ENCODE peak calls at places on chromosomes 12 and 14, in ten cellular contexts. One of them, this sample, is unnamed.

GRCh38 chr14:99605299-99605961 is 1.4 kb upstream of the CCDC85C start:
- DNase-seq in ovary: peak; percentile 54
- DNase-seq in uterus: peak; percentile 64
- DNase-seq in CD8-positive, alpha-beta T cell: peak; percentile 73
- DNase-seq in Panc1: no peak
- DNase-seq in H7: peak; percentile 81
- DNase-seq in heart right ventricle: peak; percentile 66
- DNase-seq in OCI-LY7: peak; percentile 87
- DNase-seq in fibroblast of the aortic adventitia: peak; percentile 56
- DNase-seq in GM12878: no peak
- DNase-seq in this sample: peak; percentile 51

GRCh38 chr12:52032431-52032796 is 18.8 kb upstream of the NR4A1 start:
- DNase-seq in OCI-LY7: no peak
- DNase-seq in ovary: peak; percentile 91
- DNase-seq in Panc1: no peak
- DNase-seq in H7: no peak
- DNase-seq in GM12878: no peak
- DNase-seq in CD8-positive, alpha-beta T cell: no peak
- DNase-seq in fibroblast of the aortic adventitia: peak; percentile 88
- DNase-seq in heart right ventricle: no peak
- DNase-seq in uterus: peak; percentile 78
- DNase-seq in this sample: peak; percentile 39

GRCh38 chr14:99412122-99413061 is 68.3 kb downstream of the SETD3 start:
- DNase-seq in fibroblast of the aortic adventitia: no peak
- DNase-seq in Panc1: no peak
- DNase-seq in GM12878: no peak
- DNase-seq in H7: peak; percentile 74
- DNase-seq in OCI-LY7: no peak
- DNase-seq in uterus: no peak
- DNase-seq in heart right ventricle: no peak
- DNase-seq in ovary: peak; percentile 29
- DNase-seq in CD8-positive, alpha-beta T cell: no peak
- DNase-seq in this sample: no peak

GRCh38 chr12:27179399-27180214 is 64.5 kb upstream of the STK38L start:
- DNase-seq in fibroblast of the aortic adventitia: peak; percentile 92
- DNase-seq in CD8-positive, alpha-beta T cell: no peak
- DNase-seq in heart right ventricle: no peak
- DNase-seq in ovary: no peak
- DNase-seq in GM12878: peak; percentile 96
- DNase-seq in OCI-LY7: no peak
- DNase-seq in Panc1: peak; percentile 82
- DNase-seq in uterus: no peak
- DNase-seq in H7: no peak
- DNase-seq in this sample: peak; percentile 100

GRCh38 chr12:101891462-101891971 is 14.1 kb downstream of the DRAM1 start:
- DNase-seq in Panc1: no peak
- DNase-seq in fibroblast of the aortic adventitia: peak; percentile 65
- DNase-seq in heart right ventricle: no peak
- DNase-seq in H7: no peak
- DNase-seq in GM12878: peak; percentile 75
- DNase-seq in CD8-positive, alpha-beta T cell: no peak
- DNase-seq in uterus: no peak
- DNase-seq in ovary: no peak
- DNase-seq in OCI-LY7: no peak
- DNase-seq in this sample: peak; percentile 81

GRCh38 chr12:53217049-53217929 is 10.2 kb upstream of the ITGB7 start:
- DNase-seq in heart right ventricle: peak; percentile 57
- DNase-seq in ovary: no peak
- DNase-seq in fibroblast of the aortic adventitia: peak; percentile 44
- DNase-seq in GM12878: no peak
- DNase-seq in H7: peak; percentile 94
- DNase-seq in uterus: no peak
- DNase-seq in OCI-LY7: no peak
- DNase-seq in Panc1: no peak
- DNase-seq in CD8-positive, alpha-beta T cell: no peak
- DNase-seq in this sample: peak; percentile 60

GRCh38 chr14:106802413-106803364 is 1276.3 kb downstream of the TMEM121 start:
- DNase-seq in fibroblast of the aortic adventitia: no peak
- DNase-seq in ovary: no peak
- DNase-seq in GM12878: no peak
- DNase-seq in CD8-positive, alpha-beta T cell: no peak
- DNase-seq in H7: no peak
- DNase-seq in heart right ventricle: no peak
- DNase-seq in OCI-LY7: peak; percentile 39
- DNase-seq in Panc1: no peak
- DNase-seq in uterus: no peak
- DNase-seq in this sample: no peak

GRCh38 chr12:94230357-94230905 is 82.1 kb downstream of the PLXNC1 start:
- DNase-seq in uterus: no peak
- DNase-seq in H7: no peak
- DNase-seq in OCI-LY7: peak; percentile 33
- DNase-seq in ovary: no peak
- DNase-seq in fibroblast of the aortic adventitia: peak; percentile 3
- DNase-seq in Panc1: no peak
- DNase-seq in GM12878: peak; percentile 48
- DNase-seq in heart right ventricle: no peak
- DNase-seq in CD8-positive, alpha-beta T cell: no peak
- DNase-seq in this sample: no peak

GRCh38 chr12:118237908-118238307 is 102.0 kb downstream of the PEBP1 start:
- DNase-seq in GM12878: no peak
- DNase-seq in uterus: no peak
- DNase-seq in OCI-LY7: no peak
- DNase-seq in heart right ventricle: no peak
- DNase-seq in H7: no peak
- DNase-seq in CD8-positive, alpha-beta T cell: no peak
- DNase-seq in fibroblast of the aortic adventitia: peak; percentile 42
- DNase-seq in ovary: no peak
- DNase-seq in Panc1: no peak
- DNase-seq in this sample: peak; percentile 96

GRCh38 chr14:88986146-88986841 is 161.8 kb downstream of the TTC8 start:
- DNase-seq in Panc1: no peak
- DNase-seq in heart right ventricle: peak; percentile 15
- DNase-seq in GM12878: no peak
- DNase-seq in ovary: peak; percentile 20
- DNase-seq in H7: no peak
- DNase-seq in fibroblast of the aortic adventitia: peak; percentile 69
- DNase-seq in CD8-positive, alpha-beta T cell: no peak
- DNase-seq in OCI-LY7: no peak
- DNase-seq in uterus: no peak
- DNase-seq in this sample: no peak

GRCh38 chr14:53458368-53458814 is 305.3 kb upstream of the DDHD1 start:
- DNase-seq in Panc1: peak; percentile 2
- DNase-seq in uterus: no peak
- DNase-seq in H7: no peak
- DNase-seq in ovary: no peak
- DNase-seq in fibroblast of the aortic adventitia: peak; percentile 84
- DNase-seq in GM12878: no peak
- DNase-seq in heart right ventricle: no peak
- DNase-seq in CD8-positive, alpha-beta T cell: no peak
- DNase-seq in OCI-LY7: no peak
- DNase-seq in this sample: peak; percentile 73

GRCh38 chr14:103522649-103523582 is at the start of gene CKB:
- DNase-seq in Panc1: no peak
- DNase-seq in GM12878: no peak
- DNase-seq in CD8-positive, alpha-beta T cell: no peak
- DNase-seq in heart right ventricle: peak; percentile 80
- DNase-seq in OCI-LY7: no peak
- DNase-seq in ovary: peak; percentile 82
- DNase-seq in H7: peak; percentile 96
- DNase-seq in fibroblast of the aortic adventitia: peak; percentile 43
- DNase-seq in uterus: peak; percentile 75
- DNase-seq in this sample: no peak

GRCh38 chr12:116236986-116237385 is 40.5 kb downstream of the MED13L start:
- DNase-seq in H7: no peak
- DNase-seq in Panc1: no peak
- DNase-seq in ovary: no peak
- DNase-seq in GM12878: no peak
- DNase-seq in uterus: no peak
- DNase-seq in OCI-LY7: no peak
- DNase-seq in heart right ventricle: no peak
- DNase-seq in fibroblast of the aortic adventitia: no peak
- DNase-seq in CD8-positive, alpha-beta T cell: no peak
- DNase-seq in this sample: no peak

GRCh38 chr12:68189766-68190700 is 30.5 kb upstream of the IFNG start:
- DNase-seq in GM12878: no peak
- DNase-seq in Panc1: no peak
- DNase-seq in fibroblast of the aortic adventitia: peak; percentile 28
- DNase-seq in H7: no peak
- DNase-seq in OCI-LY7: no peak
- DNase-seq in ovary: no peak
- DNase-seq in uterus: no peak
- DNase-seq in heart right ventricle: no peak
- DNase-seq in CD8-positive, alpha-beta T cell: no peak
- DNase-seq in this sample: peak; percentile 83

GRCh38 chr14:85217412-85217811 is 312.5 kb upstream of the FLRT2 start:
- DNase-seq in Panc1: no peak
- DNase-seq in fibroblast of the aortic adventitia: no peak
- DNase-seq in ovary: no peak
- DNase-seq in OCI-LY7: no peak
- DNase-seq in H7: no peak
- DNase-seq in CD8-positive, alpha-beta T cell: no peak
- DNase-seq in heart right ventricle: no peak
- DNase-seq in GM12878: no peak
- DNase-seq in uterus: no peak
- DNase-seq in this sample: no peak

GRCh38 chr14:61698216-61698980 is 3.1 kb downstream of the HIF1A start:
- DNase-seq in heart right ventricle: no peak
- DNase-seq in CD8-positive, alpha-beta T cell: no peak
- DNase-seq in Panc1: no peak
- DNase-seq in fibroblast of the aortic adventitia: peak; percentile 50
- DNase-seq in OCI-LY7: peak; percentile 58
- DNase-seq in uterus: no peak
- DNase-seq in ovary: no peak
- DNase-seq in GM12878: no peak
- DNase-seq in H7: no peak
- DNase-seq in this sample: no peak

GRCh38 chr12:2693980-2694379 is 100.8 kb upstream of the FKBP4 start:
- DNase-seq in CD8-positive, alpha-beta T cell: no peak
- DNase-seq in ovary: no peak
- DNase-seq in heart right ventricle: no peak
- DNase-seq in H7: no peak
- DNase-seq in fibroblast of the aortic adventitia: no peak
- DNase-seq in uterus: no peak
- DNase-seq in Panc1: no peak
- DNase-seq in OCI-LY7: no peak
- DNase-seq in GM12878: no peak
- DNase-seq in this sample: no peak

GRCh38 chr14:81330619-81331122 is 69.5 kb downstream of the STON2 start:
- DNase-seq in fibroblast of the aortic adventitia: no peak
- DNase-seq in ovary: no peak
- DNase-seq in H7: no peak
- DNase-seq in heart right ventricle: no peak
- DNase-seq in uterus: no peak
- DNase-seq in CD8-positive, alpha-beta T cell: no peak
- DNase-seq in GM12878: no peak
- DNase-seq in OCI-LY7: no peak
- DNase-seq in Panc1: no peak
- DNase-seq in this sample: peak; percentile 100

GRCh38 chr14:30270200-30271161 is 288.5 kb upstream of the G2E3 start:
- DNase-seq in OCI-LY7: peak; percentile 53
- DNase-seq in H7: peak; percentile 41
- DNase-seq in GM12878: no peak
- DNase-seq in uterus: peak; percentile 72
- DNase-seq in CD8-positive, alpha-beta T cell: peak; percentile 25
- DNase-seq in fibroblast of the aortic adventitia: peak; percentile 79
- DNase-seq in heart right ventricle: peak; percentile 80
- DNase-seq in Panc1: peak; percentile 58
- DNase-seq in ovary: peak; percentile 71
- DNase-seq in this sample: peak; percentile 72
- H3K4me3 ChIP-seq in OCI-LY7: no peak overlapping the region
- H3K4me3 ChIP-seq in H7: peak overlapping the region; percentile 19
- H3K4me3 ChIP-seq in GM12878: no peak overlapping the region
- H3K4me3 ChIP-seq in uterus: no peak overlapping the region
- H3K4me3 ChIP-seq in CD8-positive, alpha-beta T cell: no peak overlapping the region
- H3K4me3 ChIP-seq in fibroblast of the aortic adventitia: peak overlapping the region; percentile 46
- H3K4me3 ChIP-seq in heart right ventricle: no peak overlapping the region
- H3K4me3 ChIP-seq in Panc1: peak overlapping the region; percentile 44
- H3K4me3 ChIP-seq in ovary: no peak overlapping the region
- H3K4me3 ChIP-seq in this sample: no peak overlapping the region

DNA sequence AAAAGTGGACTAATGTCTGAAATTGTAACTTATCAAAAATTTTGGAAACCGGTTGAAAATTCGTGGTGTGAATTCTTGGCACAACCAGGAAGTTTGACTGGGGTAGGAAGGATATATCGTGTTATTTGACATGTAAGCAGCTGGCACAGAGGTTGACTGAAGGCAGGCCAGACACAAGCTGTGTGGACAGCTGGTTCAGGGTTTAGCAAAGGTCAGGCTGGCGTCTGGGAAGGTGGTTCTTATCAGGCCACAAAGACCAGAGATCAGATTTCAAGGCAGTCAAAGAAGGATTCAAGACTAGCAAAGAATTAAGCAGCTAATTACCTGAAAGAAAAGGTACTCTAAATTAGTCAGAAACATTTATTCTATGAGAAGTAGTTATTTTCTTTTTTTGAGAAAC is 450.2 kb upstream of the MDGA2 start:
- DNase-seq in H7: peak; percentile 8
- DNase-seq in CD8-positive, alpha-beta T cell: no peak
- DNase-seq in OCI-LY7: no peak
- DNase-seq in GM12878: no peak
- DNase-seq in fibroblast of the aortic adventitia: no peak
- DNase-seq in uterus: no peak
- DNase-seq in heart right ventricle: no peak
- DNase-seq in ovary: no peak
- DNase-seq in Panc1: no peak
- DNase-seq in this sample: no peak
- H3K4me3 ChIP-seq in H7: no peak overlapping the region
- H3K4me3 ChIP-seq in CD8-positive, alpha-beta T cell: no peak overlapping the region
- H3K4me3 ChIP-seq in OCI-LY7: no peak overlapping the region
- H3K4me3 ChIP-seq in GM12878: no peak overlapping the region
- H3K4me3 ChIP-seq in fibroblast of the aortic adventitia: no peak overlapping the region
- H3K4me3 ChIP-seq in uterus: no peak overlapping the region
- H3K4me3 ChIP-seq in heart right ventricle: no peak overlapping the region
- H3K4me3 ChIP-seq in ovary: no peak overlapping the region
- H3K4me3 ChIP-seq in Panc1: no peak overlapping the region
- H3K4me3 ChIP-seq in this sample: no peak overlapping the region

DNA sequence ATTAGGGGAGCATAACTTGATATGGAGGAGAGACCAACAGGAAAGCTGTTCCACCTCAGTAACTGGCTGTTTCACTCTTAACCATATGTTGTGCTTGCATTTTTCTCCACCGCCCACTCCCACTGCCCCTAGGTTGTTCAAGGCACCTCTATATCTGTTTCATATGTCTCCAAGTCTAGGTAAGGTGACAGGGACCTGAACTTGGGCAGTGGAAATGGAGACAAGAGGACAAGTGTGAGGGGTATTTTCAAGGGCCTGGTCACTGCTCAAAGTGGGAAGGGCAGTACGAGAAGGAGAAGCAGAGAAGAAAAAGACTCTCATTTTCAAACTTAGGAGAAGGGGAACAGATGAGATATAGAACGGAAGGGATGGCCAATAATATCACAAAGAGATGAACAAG is 3.1 kb downstream of the SLC38A1 start:
- DNase-seq in heart right ventricle: no peak
- DNase-seq in uterus: no peak
- DNase-seq in CD8-positive, alpha-beta T cell: no peak
- DNase-seq in Panc1: no peak
- DNase-seq in OCI-LY7: no peak
- DNase-seq in H7: no peak
- DNase-seq in GM12878: no peak
- DNase-seq in ovary: no peak
- DNase-seq in fibroblast of the aortic adventitia: no peak
- DNase-seq in this sample: no peak
- H3K4me3 ChIP-seq in heart right ventricle: no peak overlapping the region
- H3K4me3 ChIP-seq in uterus: no peak overlapping the region
- H3K4me3 ChIP-seq in CD8-positive, alpha-beta T cell: peak overlapping the region; percentile 96
- H3K4me3 ChIP-seq in Panc1: peak overlapping the region; percentile 97
- H3K4me3 ChIP-seq in OCI-LY7: peak overlapping the region; percentile 92
- H3K4me3 ChIP-seq in H7: peak overlapping the region; percentile 4
- H3K4me3 ChIP-seq in GM12878: peak overlapping the region; percentile 82
- H3K4me3 ChIP-seq in ovary: no peak overlapping the region
- H3K4me3 ChIP-seq in fibroblast of the aortic adventitia: peak overlapping the region; percentile 91
- H3K4me3 ChIP-seq in this sample: peak overlapping the region; percentile 2

GRCh38 chr14:76574416-76574815 is 186.9 kb upstream of the VASH1 start:
- DNase-seq in ovary: no peak
- DNase-seq in CD8-positive, alpha-beta T cell: no peak
- DNase-seq in uterus: no peak
- DNase-seq in OCI-LY7: no peak
- DNase-seq in fibroblast of the aortic adventitia: no peak
- DNase-seq in H7: no peak
- DNase-seq in heart right ventricle: no peak
- DNase-seq in GM12878: no peak
- DNase-seq in Panc1: no peak
- DNase-seq in this sample: no peak
- H3K4me3 ChIP-seq in ovary: no peak overlapping the region
- H3K4me3 ChIP-seq in CD8-positive, alpha-beta T cell: no peak overlapping the region
- H3K4me3 ChIP-seq in uterus: no peak overlapping the region
- H3K4me3 ChIP-seq in OCI-LY7: no peak overlapping the region
- H3K4me3 ChIP-seq in fibroblast of the aortic adventitia: no peak overlapping the region
- H3K4me3 ChIP-seq in H7: no peak overlapping the region
- H3K4me3 ChIP-seq in heart right ventricle: no peak overlapping the region
- H3K4me3 ChIP-seq in GM12878: no peak overlapping the region
- H3K4me3 ChIP-seq in Panc1: no peak overlapping the region
- H3K4me3 ChIP-seq in this sample: no peak overlapping the region

This sample was measured in bronchial epithelial cell.